ENCODE peak calls at places on chromosomes 3 and 15, in nine cellular contexts. W is kidney; L is CD8-positive, alpha-beta memory T cell; Q is left ventricle myocardium inferior; C is keratinocyte; K is tibial nerve; I is PC-3; B is H1; J is A549. D is an unnamed sample.

GRCh38 chr15:46222861-46223260 is 588.0 kb downstream of the SQOR start:
- DNase-seq in W (no peak), L (no peak), Q (no peak), C (no peak), K (no peak), I (no peak), B (no peak), J (no peak), D (no peak)

GRCh38 chr3:31053299-31053698 is 158.8 kb upstream of the GADL1 start:
- DNase-seq in W (no peak), L (no peak), Q (no peak), C (no peak), K (no peak), I (no peak), B (no peak), J (no peak), D (no peak)

GRCh38 chr3:133821767-133822638 is 16.4 kb downstream of the SRPRB start:
- DNase-seq in W (no peak), L (no peak), Q (peak; percentile 78), C (peak; percentile 73), K (peak; percentile 60), I (peak; percentile 66), B (peak; percentile 38), J (no peak), D (peak; percentile 86)

GRCh38 chr3:23601020-23601822 is 204.5 kb upstream of the UBE2E1 start:
- DNase-seq in W (no peak), L (no peak), Q (no peak), C (no peak), K (no peak), I (no peak), B (no peak), J (no peak), D (no peak)

GRCh38 chr3:15602146-15602536 is 596 bp downstream of the BTD start:
- DNase-seq in W (no peak), L (no peak), Q (no peak), C (no peak), K (no peak), I (no peak), B (no peak), J (peak; percentile 52), D (no peak)

GRCh38 chr3:72976182-72976825 is 20.3 kb upstream of the PPP4R2 start:
- DNase-seq in W (no peak), L (no peak), Q (no peak), C (no peak), K (no peak), I (no peak), B (no peak), J (no peak), D (no peak)

GRCh38 chr3:63202529-63202928 is 75.6 kb upstream of the SYNPR start:
- DNase-seq in W (no peak), L (no peak), Q (no peak), C (no peak), K (no peak), I (no peak), B (no peak), J (no peak), D (no peak)

GRCh38 chr15:99449514-99449913 is 116.3 kb upstream of the MEF2A start:
- DNase-seq in W (no peak), L (no peak), Q (no peak), C (no peak), K (no peak), I (no peak), B (no peak), J (no peak), D (no peak)

GRCh38 chr3:38173834-38174418 is 8.6 kb downstream of the OXSR1 start:
- DNase-seq in W (no peak), L (no peak), Q (no peak), C (no peak), K (no peak), I (no peak), B (no peak), J (no peak), D (no peak)

GRCh38 chr3:129593595-129594339 is 12.7 kb downstream of the PLXND1 start:
- DNase-seq in W (no peak), L (peak; percentile 78), Q (no peak), C (no peak), K (no peak), I (no peak), B (no peak), J (no peak), D (peak; percentile 71)

GRCh38 chr3:126284258-126284904 is 72.8 kb downstream of the KLF15 start:
- DNase-seq in W (no peak), L (no peak), Q (no peak), C (peak; percentile 78), K (peak; percentile 3), I (peak; percentile 71), B (no peak), J (no peak), D (no peak)

GRCh38 chr3:101903426-101903825 is 54.1 kb downstream of the NFKBIZ start:
- DNase-seq in W (no peak), L (no peak), Q (no peak), C (no peak), K (no peak), I (peak; percentile 78), B (no peak), J (no peak), D (no peak)

GRCh38 chr3:100463002-100463401 is 29.4 kb upstream of the TMEM45A start:
- DNase-seq in W (no peak), L (no peak), Q (no peak), C (peak; percentile 30), K (peak; percentile 51), I (peak; percentile 79), B (no peak), J (peak; percentile 53), D (no peak)

GRCh38 chr3:2771711-2772110 is 338.5 kb downstream of the IL5RA start:
- DNase-seq in W (no peak), L (no peak), Q (no peak), C (no peak), K (no peak), I (no peak), B (no peak), J (no peak), D (no peak)

GRCh38 chr15:57570994-57571393 is 20.7 kb upstream of the MYZAP start:
- DNase-seq in W (no peak), L (no peak), Q (no peak), C (no peak), K (no peak), I (peak; percentile 84), B (no peak), J (no peak), D (no peak)

GRCh38 chr15:69451951-69452701 is 492 bp upstream of the RPLP1 start:
- DNase-seq in W (peak; percentile 82), L (no peak), Q (no peak), C (no peak), K (peak; percentile 17), I (no peak), B (no peak), J (no peak), D (no peak)

GRCh38 chr15:94080416-94080815 is 150.9 kb upstream of the MCTP2 start:
- DNase-seq in W (no peak), L (no peak), Q (peak; percentile 58), C (peak; percentile 75), K (peak; percentile 74), I (peak; percentile 84), B (no peak), J (no peak), D (peak; percentile 69)

GRCh38 chr3:52442409-52443267 is 2.3 kb downstream of the SEMA3G start:
- DNase-seq in W (no peak), L (no peak), Q (no peak), C (no peak), K (no peak), I (no peak), B (no peak), J (no peak), D (no peak)

GRCh38 chr3:46678280-46678679 is 15.2 kb downstream of the ALS2CL start:
- DNase-seq in W (no peak), L (no peak), Q (no peak), C (no peak), K (no peak), I (no peak), B (no peak), J (no peak), D (no peak)

GRCh38 chr3:124886168-124887051 is 755 bp downstream of the ITGB5 start:
- DNase-seq in W (peak; percentile 82), L (peak; percentile 7), Q (peak; percentile 40), C (no peak), K (no peak), I (peak; percentile 49), B (no peak), J (peak; percentile 52), D (no peak)

GRCh38 chr15:72790302-72790955 is 6.9 kb upstream of the ADPGK start:
- DNase-seq in W (no peak), L (no peak), Q (no peak), C (no peak), K (no peak), I (no peak), B (no peak), J (no peak), D (no peak)

GRCh38 chr15:67508367-67508766 is 12.6 kb upstream of the C15orf61 start:
- DNase-seq in W (no peak), L (no peak), Q (no peak), C (no peak), K (no peak), I (no peak), B (no peak), J (no peak), D (no peak)
- H3K4me1 ChIP-seq in W (no peaks in the 10 kb centered on the region), L (no peaks in the 10 kb centered on the region), Q (no peaks in the 10 kb centered on the region), C (peaks cover 8% of the 10 kb centered on the region), K (peaks cover 5% of the 10 kb centered on the region), I (no peaks in the 10 kb centered on the region), B (no peaks in the 10 kb centered on the region), J (peaks cover 14% of the 10 kb centered on the region), D (no peaks in the 10 kb centered on the region)

DNA sequence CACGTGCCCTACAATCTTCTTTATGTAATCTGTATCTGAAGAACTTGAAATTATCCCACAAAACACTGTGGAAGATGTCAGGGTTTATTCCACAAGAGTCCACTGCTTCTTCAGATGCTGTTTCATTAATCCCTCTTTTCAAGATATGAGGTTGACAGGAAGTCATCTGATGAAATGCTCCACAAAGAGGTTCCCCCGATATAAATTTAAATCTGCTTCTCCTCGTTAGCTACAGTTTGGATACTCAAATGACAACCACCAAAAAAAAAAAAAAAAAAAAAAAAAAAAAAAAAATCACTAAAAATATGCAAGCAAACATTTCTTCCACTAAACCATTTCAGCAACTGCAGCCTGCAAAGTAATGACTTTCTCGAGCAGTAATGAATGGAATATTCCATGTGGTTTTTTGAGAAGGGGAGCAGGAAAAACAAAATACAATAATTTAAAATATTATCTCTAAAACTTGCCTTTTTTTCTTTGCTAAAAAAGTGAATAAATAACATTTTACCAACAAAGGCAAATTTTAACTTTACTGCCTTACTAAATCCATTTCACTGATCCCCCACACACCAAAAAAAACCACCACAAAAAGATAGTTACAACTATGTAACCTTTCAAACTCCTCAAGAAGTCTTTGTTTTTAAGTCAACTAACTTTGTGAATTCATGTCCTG is 37.8 kb downstream of the DLG1 start:
- DNase-seq in W (no peak), L (no peak), Q (no peak), C (no peak), K (no peak), I (no peak), B (no peak), J (no peak), D (no peak)
- H3K4me1 ChIP-seq in W (no peaks in the 10 kb centered on the region), L (peaks cover 7% of the 10 kb centered on the region), Q (peaks cover 42% of the 10 kb centered on the region), C (peaks cover 8% of the 10 kb centered on the region), K (peaks cover 44% of the 10 kb centered on the region), I (no peaks in the 10 kb centered on the region), B (no peaks in the 10 kb centered on the region), J (peaks cover 19% of the 10 kb centered on the region), D (no peaks in the 10 kb centered on the region)

GRCh38 chr3:196169836-196170240 is 41.4 kb downstream of the ZDHHC19 start:
- DNase-seq in W (no peak), L (no peak), Q (no peak), C (no peak), K (no peak), I (no peak), B (no peak), J (no peak), D (no peak)
- H3K4me1 ChIP-seq in W (no peaks in the 10 kb centered on the region), L (no peaks in the 10 kb centered on the region), Q (peaks cover 8% of the 10 kb centered on the region), C (no peaks in the 10 kb centered on the region), K (no peaks in the 10 kb centered on the region), I (no peaks in the 10 kb centered on the region), B (no peaks in the 10 kb centered on the region), J (no peaks in the 10 kb centered on the region), D (no peaks in the 10 kb centered on the region)

GRCh38 chr3:143814358-143814968 is 33.8 kb downstream of the SLC9A9 start:
- DNase-seq in W (no peak), L (no peak), Q (no peak), C (no peak), K (peak; percentile 36), I (no peak), B (no peak), J (no peak), D (no peak)
- H3K4me1 ChIP-seq in W (no peaks in the 10 kb centered on the region), L (no peaks in the 10 kb centered on the region), Q (peaks cover 23% of the 10 kb centered on the region), C (no peaks in the 10 kb centered on the region), K (peaks cover 34% of the 10 kb centered on the region), I (no peaks in the 10 kb centered on the region), B (no peaks in the 10 kb centered on the region), J (no peaks in the 10 kb centered on the region), D (peaks cover 22% of the 10 kb centered on the region)

D was measured in right atrium auricular region.